ENCODE peak calls at places on chromosomes 13 and 19, in ten cellular contexts. X is CD4-positive, alpha-beta T cell; I is GM12878; M is body of pancreas; R is natural killer cell treated with Interleukin-12 subunit alpha and Interleukin-12 subunit beta and Interleukin-15 and Interleukin-18, amount 100 ng/mL, for 72 hours; N is lung; E is activated naive CD4-positive, alpha-beta T cell treated with anti-CD3 and anti-CD28 coated beads, Interleukin-2, amount 50 U/mL, for 72 hours; G is left colon; J is activated naive CD8-positive, alpha-beta T cell treated with anti-CD3 and anti-CD28 coated beads, Interleukin-2, amount 50 U/mL, for 24 hours; U is activated CD8-positive, alpha-beta T cell treated with anti-CD3 and anti-CD28 coated beads, Interleukin-2, amount 10 ng/mL, durations not matched to agents 7 days and 5 days. F is an unnamed sample.

GRCh38 chr19:5691205-5691929 is 1.3 kb downstream of the RPL36 start:
- ATAC-seq in X (no peak), I (no peak), E (no peak), R (no peak), J (peak), G (peak), M (no peak), U (no peak), N (no peak), F (peak)

GRCh38 chr13:59963383-59963782 is 200.3 kb downstream of the DIAPH3 start:
- ATAC-seq in E (no peak), I (no peak), N (no peak), X (no peak), M (no peak), R (no peak), J (no peak), U (no peak), G (no peak), F (no peak)

GRCh38 chr13:114026128-114026880 is 52.4 kb upstream of the C13orf46 start:
- ATAC-seq in U (no peak), R (no peak), I (no peak), J (no peak), N (no peak), X (no peak), G (peak), M (peak), E (no peak), F (no peak)

GRCh38 chr13:40484981-40485380 is 181.5 kb downstream of the FOXO1 start:
- ATAC-seq in I (peak), G (peak), X (no peak), M (peak), R (no peak), E (no peak), U (no peak), J (no peak), N (no peak), F (peak)

GRCh38 chr19:3494559-3494958 is 5.9 kb downstream of the DOHH start:
- ATAC-seq in N (no peak), R (no peak), G (no peak), U (peak), X (peak), M (no peak), J (peak), I (no peak), E (peak), F (peak)

GRCh38 chr13:51323824-51324511 is 15.5 kb upstream of the SERPINE3 start:
- ATAC-seq in U (no peak), J (no peak), X (no peak), M (peak), E (no peak), I (no peak), G (peak), N (no peak), R (no peak), F (no peak)

GRCh38 chr13:76016799-76017198 is 380.7 kb downstream of the LMO7 start:
- ATAC-seq in G (peak), X (no peak), U (no peak), R (no peak), J (no peak), N (no peak), E (peak), I (peak), M (no peak), F (peak)

GRCh38 chr13:32639502-32640105 is 53.4 kb downstream of the PDS5B start:
- ATAC-seq in I (peak), N (peak), X (peak), E (peak), U (peak), R (peak), M (peak), G (peak), J (peak), F (peak)

GRCh38 chr19:19230505-19230904 is 18.7 kb downstream of the NCAN start:
- ATAC-seq in E (no peak), M (no peak), U (no peak), J (no peak), G (no peak), R (no peak), X (no peak), I (no peak), N (no peak), F (no peak)

GRCh38 chr13:102234618-102235017 is 167.2 kb downstream of the FGF14 start:
- ATAC-seq in M (no peak), G (no peak), N (no peak), U (no peak), R (no peak), J (no peak), I (no peak), E (no peak), X (no peak), F (peak)

GRCh38 chr19:35240322-35240721 is 8.5 kb upstream of the LSR start:
- ATAC-seq in X (peak), J (peak), U (peak), I (peak), N (no peak), G (no peak), M (no peak), R (no peak), E (peak), F (peak)

GRCh38 chr13:46321494-46322225 is 65.4 kb downstream of the RUBCNL start:
- ATAC-seq in E (peak), I (peak), U (peak), J (peak), M (peak), R (peak), X (peak), N (no peak), G (no peak), F (peak)

GRCh38 chr13:36706755-36707154 is 32.9 kb downstream of the SERTM1 start:
- ATAC-seq in R (no peak), M (no peak), G (no peak), N (no peak), J (no peak), X (no peak), I (no peak), E (no peak), U (no peak), F (no peak)

GRCh38 chr19:34193439-34193838 is 21.1 kb downstream of the LSM14A start:
- ATAC-seq in R (no peak), J (no peak), I (no peak), X (no peak), G (no peak), N (no peak), M (no peak), U (no peak), E (no peak), F (no peak)

GRCh38 chr19:29667941-29668340 is 2.7 kb downstream of the PLEKHF1 start:
- ATAC-seq in E (peak), N (no peak), R (no peak), M (no peak), I (peak), G (no peak), J (peak), X (peak), U (peak), F (no peak)

GRCh38 chr13:28817204-28817603 is 2.9 kb upstream of the MTUS2 start:
- ATAC-seq in X (no peak), I (no peak), J (no peak), N (no peak), R (no peak), U (no peak), M (no peak), G (no peak), E (no peak), F (no peak)

GRCh38 chr13:99465454-99465853 is 35.8 kb upstream of the TM9SF2 start:
- ATAC-seq in E (no peak), R (no peak), I (no peak), N (no peak), M (no peak), G (no peak), U (no peak), J (peak), X (no peak), F (no peak)

GRCh38 chr13:43431279-43431678 is 355.5 kb downstream of the ENOX1 start:
- ATAC-seq in N (no peak), G (no peak), I (no peak), E (no peak), R (no peak), X (no peak), U (no peak), M (no peak), J (no peak), F (no peak)

GRCh38 chr13:29502391-29503008 is 93.0 kb downstream of the SLC7A1 start:
- ATAC-seq in X (no peak), M (no peak), G (no peak), I (no peak), N (no peak), R (no peak), U (no peak), J (no peak), E (no peak), F (no peak)

GRCh38 chr19:389246-389934 is 19.6 kb downstream of the C2CD4C start:
- ATAC-seq in R (no peak), M (no peak), G (no peak), X (no peak), N (no peak), I (no peak), E (no peak), U (no peak), J (no peak), F (peak)

GRCh38 chr19:46813570-46814358 is 25.4 kb upstream of the SLC1A5 start:
- ATAC-seq in E (no peak), U (no peak), I (no peak), N (peak), R (no peak), J (no peak), M (peak), X (no peak), G (peak), F (no peak)

GRCh38 chr13:51865838-51866237 is 4.1 kb downstream of the CCDC70 start:
- ATAC-seq in G (no peak), N (no peak), E (no peak), X (no peak), I (no peak), R (no peak), U (no peak), J (no peak), M (no peak), F (no peak)

GRCh38 chr19:1422943-1423342 is 15.3 kb upstream of the RPS15 start:
- ATAC-seq in X (no peak), U (no peak), R (no peak), E (no peak), I (no peak), G (no peak), M (no peak), J (no peak), N (no peak), F (no peak)

F was measured in esophagus mucosa.